ENCODE peak calls at places on chromosomes 13 and 19, in seven cellular contexts. X, O, K, S, C, R and G are unnamed samples.

GRCh38 chr13:43529796-43530195 is 257.0 kb downstream of the ENOX1 start:
- DNase-seq in X (no peak), O (no peak), K (no peak), S (no peak), C (no peak), R (no peak), G (no peak)

GRCh38 chr13:24699541-24699940 is 19.3 kb downstream of the ATP12A start:
- DNase-seq in X (no peak), O (no peak), K (no peak), S (no peak), C (no peak), R (no peak), G (no peak)

GRCh38 chr19:49682274-49682673 is 5.2 kb downstream of the PRMT1 start:
- DNase-seq in X (no peak), O (no peak), K (no peak), S (no peak), C (no peak), R (no peak), G (no peak)

GRCh38 chr19:23554548-23554947 is 132.5 kb downstream of the ZNF675 start:
- DNase-seq in X (no peak), O (no peak), K (no peak), S (no peak), C (no peak), R (no peak), G (no peak)

GRCh38 chr13:69970521-69970920 is 137.1 kb upstream of the ATXN8OS start:
- DNase-seq in X (peak; percentile 29), O (peak; percentile 5), K (no peak), S (no peak), C (no peak), R (no peak), G (no peak)

GRCh38 chr19:2059422-2060201 is 8.6 kb upstream of the MKNK2 start:
- DNase-seq in X (peak; percentile 73), O (peak; percentile 64), K (peak; percentile 92), S (no peak), C (peak; percentile 88), R (no peak), G (no peak)

GRCh38 chr19:19613456-19613855 is 5.0 kb downstream of the PBX4 start:
- DNase-seq in X (peak; percentile 29), O (no peak), K (no peak), S (no peak), C (no peak), R (no peak), G (no peak)

GRCh38 chr19:30920238-30920637 is 429.0 kb downstream of the TSHZ3 start:
- DNase-seq in X (no peak), O (no peak), K (no peak), S (no peak), C (no peak), R (no peak), G (no peak)

GRCh38 chr19:17289489-17289888 is 7.8 kb downstream of the ANKLE1 start:
- DNase-seq in X (peak; percentile 90), O (peak; percentile 96), K (peak; percentile 80), S (peak; percentile 80), C (peak; percentile 76), R (no peak), G (peak; percentile 91)

GRCh38 chr13:76161143-76161542 is 525.0 kb downstream of the LMO7 start:
- DNase-seq in X (no peak), O (peak; percentile 4), K (no peak), S (no peak), C (no peak), R (no peak), G (no peak)

GRCh38 chr19:2888739-2889224 is 11.9 kb upstream of the ZNF57 start:
- DNase-seq in X (peak; percentile 8), O (no peak), K (peak; percentile 53), S (peak; percentile 91), C (peak; percentile 54), R (peak; percentile 26), G (no peak)

GRCh38 chr19:3404324-3405260 is 38.2 kb downstream of the NFIC start:
- DNase-seq in X (peak; percentile 88), O (peak; percentile 93), K (peak; percentile 86), S (no peak), C (peak; percentile 64), R (no peak), G (no peak)

GRCh38 chr19:19543640-19544039 is 5.6 kb downstream of the CILP2 start:
- DNase-seq in X (no peak), O (no peak), K (no peak), S (no peak), C (no peak), R (no peak), G (no peak)

GRCh38 chr13:58953638-58954037 is 1210.1 kb downstream of the DIAPH3 start:
- DNase-seq in X (peak; percentile 58), O (no peak), K (no peak), S (peak; percentile 92), C (no peak), R (no peak), G (peak; percentile 13)

GRCh38 chr13:74132152-74132767 is 1.9 kb downstream of the KLF12 start:
- DNase-seq in X (peak; percentile 52), O (peak; percentile 49), K (no peak), S (peak; percentile 76), C (no peak), R (no peak), G (peak; percentile 13)

GRCh38 chr19:17347361-17347760 is 10.0 kb downstream of the GTPBP3 start:
- DNase-seq in X (no peak), O (peak; percentile 76), K (no peak), S (no peak), C (no peak), R (no peak), G (no peak)

GRCh38 chr13:93900735-93901134 is 578.7 kb downstream of the DCT start:
- DNase-seq in X (no peak), O (peak; percentile 38), K (no peak), S (no peak), C (no peak), R (no peak), G (no peak)

GRCh38 chr19:13018037-13018914 is 23.0 kb downstream of the NFIX start:
- DNase-seq in X (peak; percentile 80), O (peak; percentile 72), K (no peak), S (no peak), C (peak; percentile 46), R (no peak), G (no peak)

GRCh38 chr13:50911051-50911690 is 1.6 kb downstream of the RNASEH2B start:
- DNase-seq in X (peak; percentile 7), O (peak; percentile 13), K (no peak), S (peak; percentile 68), C (no peak), R (no peak), G (peak; percentile 31)

DNA sequence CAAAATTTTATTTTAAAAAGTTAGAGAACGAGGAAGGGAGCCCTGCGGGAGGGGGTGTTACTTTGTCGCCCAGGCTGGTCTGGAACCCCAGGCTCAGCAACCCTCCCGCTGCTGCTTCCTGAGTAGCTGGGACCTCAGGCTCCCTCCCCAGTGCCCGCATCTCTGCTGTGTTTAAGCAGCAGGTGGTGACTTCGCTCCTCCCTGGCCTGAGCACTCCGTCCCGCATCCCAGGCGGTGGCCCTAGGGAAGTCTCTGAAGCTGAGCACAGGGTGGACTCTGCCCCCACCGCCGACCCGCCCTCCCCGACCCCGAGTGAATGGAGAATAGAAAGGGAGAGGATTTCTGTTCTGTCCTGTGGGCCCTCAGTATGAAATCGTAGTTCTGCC is 30.5 kb downstream of the ZNF701 start:
- DNase-seq in X (no peak), O (no peak), K (peak; percentile 54), S (peak; percentile 35), C (peak; percentile 82), R (peak; percentile 4), G (peak; percentile 22)
- TF ChIP-seq CTCF in X (no peak), O (no peak), K (no peak), S (no peak), C (no peak), R (no peak), G (no peak)

DNA sequence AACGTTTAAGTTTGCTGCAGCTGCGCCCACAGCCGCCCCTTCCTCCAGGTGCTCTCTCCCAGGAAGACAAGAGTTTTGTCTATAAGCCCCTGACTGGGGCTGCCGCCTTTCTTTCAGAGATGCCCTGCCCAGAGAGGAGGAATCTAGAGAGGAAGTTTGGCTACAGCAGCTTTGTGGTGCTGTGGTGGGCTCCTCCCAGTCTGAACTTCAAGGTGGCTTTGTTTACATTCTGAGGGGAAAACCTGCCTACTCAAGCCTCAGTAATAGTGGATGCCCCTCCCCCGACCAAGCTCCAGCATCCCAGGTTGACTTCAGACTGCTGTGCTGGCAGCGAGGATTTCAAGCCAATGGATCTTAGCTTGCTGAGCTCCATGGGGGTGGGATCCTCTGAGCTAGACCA is 6.4 kb upstream of the ERICH6B start:
- DNase-seq in X (no peak), O (no peak), K (no peak), S (no peak), C (no peak), R (no peak), G (no peak)
- TF ChIP-seq CTCF in X (no peak), O (no peak), K (no peak), S (no peak), C (no peak), R (no peak), G (no peak)

GRCh38 chr19:39843919-39844793 is 2.0 kb downstream of the FBL start:
- DNase-seq in X (peak; percentile 32), O (peak; percentile 70), K (no peak), S (peak; percentile 66), C (no peak), R (no peak), G (peak; percentile 64)

GRCh38 chr19:39846176-39846677 is at the start of gene FBL:
- DNase-seq in X (peak; percentile 79), O (peak; percentile 93), K (peak; percentile 97), S (peak; percentile 96), C (peak; percentile 99), R (peak; percentile 98), G (peak; percentile 99)

GRCh38 chr19:39846678-39847486 is 703 bp upstream of the FBL start:
- DNase-seq in X (no peak), O (peak; percentile 14), K (no peak), S (no peak), C (no peak), R (no peak), G (no peak)

GRCh38 chr19:39845172-39845571 is 1.0 kb downstream of the FBL start:
- DNase-seq in X (no peak), O (no peak), K (no peak), S (peak; percentile 34), C (no peak), R (no peak), G (no peak)

GRCh38 chr19:39845621-39846175 is 481 bp downstream of the FBL start:
- DNase-seq in X (no peak), O (peak; percentile 32), K (no peak), S (peak; percentile 33), C (peak; percentile 44), R (no peak), G (no peak)
- TF ChIP-seq CTCF in X (peak; percentile 24), O (peak; percentile 23), K (no peak), S (peak; percentile 36), C (no peak), R (no peak), G (peak; percentile 16)

DNA sequence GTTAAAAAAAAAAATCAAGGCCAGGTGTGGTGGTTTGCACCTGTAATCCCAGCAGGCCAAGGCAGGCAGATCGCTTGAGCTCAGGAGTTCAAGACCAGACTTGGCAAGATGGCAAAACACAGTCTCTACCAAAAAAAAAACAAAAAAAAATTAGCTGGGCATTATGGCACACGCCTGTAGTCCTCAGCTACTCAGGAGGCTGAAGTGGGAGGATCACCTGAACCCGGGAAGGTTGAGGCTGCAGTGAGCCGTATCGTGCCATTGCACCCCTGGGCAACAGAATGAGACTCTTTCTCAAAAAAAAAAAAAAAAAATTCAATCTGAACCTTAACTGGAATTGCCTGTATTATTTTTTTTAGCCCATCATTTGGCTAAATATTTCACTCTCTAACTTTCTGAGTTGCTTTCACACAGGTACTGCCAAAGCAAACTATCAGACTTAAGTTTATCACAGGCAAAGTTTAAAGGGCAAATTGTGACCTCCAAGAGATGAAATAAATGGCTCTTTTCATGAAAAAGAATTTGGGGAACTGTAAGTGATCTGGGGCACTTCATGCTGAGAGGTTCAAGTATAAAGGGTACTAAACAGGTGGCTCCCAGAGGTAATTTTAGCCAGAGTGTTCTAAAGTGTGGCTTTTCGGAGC is 14.7 kb upstream of the SLC25A30 start:
- DNase-seq in X (no peak), O (no peak), K (no peak), S (no peak), C (no peak), R (no peak), G (no peak)
- TF ChIP-seq CTCF in X (no peak), O (no peak), K (no peak), S (no peak), C (no peak), R (no peak), G (no peak)